ENCODE peak calls at places on chromosomes 1 and 21, in seven cellular contexts. U is stimulated activated effector memory CD8-positive, alpha-beta T cell treated with anti-CD3 and anti-CD28 coated beads, Interleukin-12 subunit alpha, Interleukin-12 subunit beta, amount 100 ng/mL, for 72 hours; Y is NT2/D1; R is posterior cingulate gyrus; N is fibroblast of mammary gland; Q is uterus; I is BJ. E is an unnamed sample.

GRCh38 chr21:28943631-28944030 is 49.0 kb downstream of the LTN1 start:
- DNase-seq in I (no peak), U (no peak), Q (no peak), R (no peak), N (peak), Y (no peak), E (no peak)

GRCh38 chr21:31559368-31560119 is 99.9 kb upstream of the SOD1 start:
- DNase-seq in I (peak), Q (peak), R (peak), N (peak), Y (peak), U (peak), E (peak)

GRCh38 chr21:46078984-46079356 is 18.9 kb upstream of the COL6A2 start:
- DNase-seq in I (no peak), R (no peak), N (peak), Y (no peak), Q (peak), U (no peak), E (no peak)

GRCh38 chr1:17185485-17185860 is 19.5 kb upstream of the PADI1 start:
- DNase-seq in N (no peak), U (no peak), R (no peak), I (no peak), Y (no peak), Q (no peak), E (no peak)

GRCh38 chr1:244200596-244200995 is 149.5 kb downstream of the ZBTB18 start:
- DNase-seq in N (no peak), R (no peak), Q (no peak), I (no peak), Y (no peak), U (no peak), E (no peak)

GRCh38 chr1:35287807-35288640 is 19.5 kb downstream of the ZMYM4 start:
- DNase-seq in R (no peak), I (no peak), U (no peak), Q (no peak), Y (no peak), N (peak), E (no peak)

GRCh38 chr1:18932387-18932786 is 24.1 kb downstream of the IFFO2 start:
- DNase-seq in I (no peak), N (no peak), Q (no peak), Y (no peak), R (no peak), U (no peak), E (no peak)

GRCh38 chr1:97365026-97365425 is 555.8 kb downstream of the DPYD start:
- DNase-seq in N (peak), Y (no peak), Q (no peak), I (no peak), U (no peak), R (no peak), E (no peak)

GRCh38 chr1:119483441-119484200 is 23.4 kb upstream of the HSD3B1 start:
- DNase-seq in N (no peak), R (no peak), U (no peak), I (no peak), Q (no peak), Y (no peak), E (no peak)

GRCh38 chr1:88683516-88683847 is 591 bp upstream of the PKN2 start:
- DNase-seq in Q (peak), Y (no peak), I (peak), N (no peak), R (no peak), U (no peak), E (peak)

GRCh38 chr1:200359610-200360163 is 50.1 kb downstream of the ZNF281 start:
- DNase-seq in I (no peak), Y (no peak), Q (no peak), U (no peak), R (no peak), N (peak), E (no peak)

GRCh38 chr1:31198591-31198990 is 41.1 kb downstream of the NKAIN1 start:
- DNase-seq in Q (no peak), N (no peak), Y (peak), I (no peak), R (no peak), U (no peak), E (no peak)